ENCODE peak calls at places on chromosomes 16 and 17, in nine cellular contexts. G, N, J, L, A, Q, U, S and K are unnamed samples.

GRCh38 chr16:67399218-67399733 is 6.0 kb upstream of the TPPP3 start:
- DNase-seq in G (no peak), L (peak), J (no peak), Q (peak), U (no peak), A (peak), S (peak), N (peak), K (peak)

GRCh38 chr16:71781741-71782140 is 26.9 kb downstream of the AP1G1 start:
- DNase-seq in L (no peak), G (peak), A (no peak), J (no peak), Q (no peak), U (no peak), N (no peak), S (no peak), K (no peak)

GRCh38 chr17:39054111-39054645 is 87.0 kb upstream of the FBXO47 start:
- DNase-seq in G (no peak), N (no peak), S (peak), J (no peak), U (no peak), A (no peak), Q (peak), L (no peak), K (no peak)

GRCh38 chr17:68318103-68318991 is 27.1 kb downstream of the ARSG start:
- DNase-seq in A (peak), U (no peak), N (peak), Q (peak), L (no peak), S (peak), G (peak), J (peak), K (no peak)

GRCh38 chr16:53893731-53894435 is 189.9 kb downstream of the FTO start:
- DNase-seq in U (no peak), J (peak), Q (peak), L (no peak), G (peak), A (no peak), S (no peak), N (peak), K (no peak)

GRCh38 chr17:50213026-50214015 is 11.9 kb upstream of the COL1A1 start:
- DNase-seq in U (no peak), S (peak), N (peak), Q (no peak), G (no peak), L (no peak), A (no peak), J (no peak), K (no peak)

GRCh38 chr17:15660077-15660476 is 24.0 kb downstream of the TRIM16 start:
- DNase-seq in J (no peak), L (no peak), G (no peak), A (no peak), N (no peak), S (no peak), Q (no peak), U (no peak), K (no peak)

GRCh38 chr16:56589141-56590039 is at the start of gene MT3:
- DNase-seq in Q (no peak), J (no peak), S (no peak), L (no peak), A (peak), N (peak), U (no peak), G (no peak), K (no peak)

GRCh38 chr17:18921912-18922451 is 30.0 kb upstream of the SLC5A10 start:
- DNase-seq in S (no peak), N (peak), J (no peak), G (no peak), A (no peak), Q (peak), U (no peak), L (no peak), K (no peak)

GRCh38 chr16:7257026-7257425 is 75.6 kb upstream of the RBFOX1 start:
- DNase-seq in A (no peak), U (no peak), G (no peak), L (no peak), N (no peak), Q (no peak), S (no peak), J (no peak), K (no peak)

GRCh38 chr16:30499284-30499683 is 26.7 kb downstream of the ITGAL start:
- DNase-seq in J (no peak), G (no peak), Q (no peak), L (no peak), N (no peak), U (no peak), A (no peak), S (no peak), K (no peak)

GRCh38 chr17:16444258-16444886 is 29.0 kb downstream of the TRPV2 start:
- DNase-seq in L (no peak), G (no peak), Q (no peak), N (peak), A (peak), S (peak), J (no peak), U (no peak), K (no peak)

GRCh38 chr17:4327638-4328037 is 38.8 kb downstream of the UBE2G1 start:
- DNase-seq in S (no peak), U (no peak), J (peak), N (peak), A (no peak), L (no peak), Q (no peak), G (peak), K (no peak)

GRCh38 chr17:78013683-78014467 is 55.4 kb downstream of the TNRC6C start:
- DNase-seq in A (peak), Q (peak), S (peak), N (peak), J (no peak), L (no peak), G (peak), U (no peak), K (no peak)

GRCh38 chr17:40373999-40374398 is 9.5 kb upstream of the GJD3 start:
- DNase-seq in N (no peak), S (no peak), U (no peak), J (no peak), L (no peak), A (no peak), Q (no peak), G (no peak), K (no peak)

GRCh38 chr17:36072431-36073121 is 8.5 kb downstream of the CCL18 start:
- DNase-seq in Q (peak), U (no peak), S (peak), N (peak), L (peak), G (peak), J (no peak), A (peak), K (peak)

GRCh38 chr17:62998665-62999393 is 32.8 kb downstream of the TANC2 start:
- DNase-seq in G (no peak), N (peak), Q (no peak), A (no peak), J (no peak), U (no peak), L (no peak), S (no peak), K (no peak)

GRCh38 chr17:50425001-50425681 is 877 bp upstream of the ACSF2 start:
- DNase-seq in J (no peak), G (no peak), L (no peak), U (no peak), A (no peak), N (no peak), S (no peak), Q (no peak), K (no peak)

GRCh38 chr17:81218459-81218858 is 4.3 kb downstream of the CEP131 start:
- DNase-seq in J (no peak), A (no peak), S (no peak), G (no peak), L (no peak), U (no peak), N (no peak), Q (no peak), K (no peak)

GRCh38 chr16:83552193-83552592 is 255.6 kb upstream of the HSBP1 start:
- DNase-seq in U (no peak), A (no peak), Q (peak), G (peak), L (no peak), S (no peak), N (no peak), J (peak), K (no peak)

GRCh38 chr16:68711421-68712139 is 25.5 kb upstream of the CDH1 start:
- DNase-seq in Q (no peak), N (no peak), A (no peak), J (no peak), U (no peak), S (no peak), L (no peak), G (no peak), K (no peak)

GRCh38 chr16:68713430-68713829 is 23.7 kb upstream of the CDH1 start:
- DNase-seq in A (no peak), J (no peak), S (no peak), Q (no peak), G (no peak), N (no peak), L (no peak), U (no peak), K (no peak)

GRCh38 chr16:68704232-68704867 is 32.7 kb upstream of the CDH1 start:
- DNase-seq in A (peak), U (no peak), J (peak), G (peak), S (peak), Q (peak), L (peak), N (peak), K (peak)

DNA sequence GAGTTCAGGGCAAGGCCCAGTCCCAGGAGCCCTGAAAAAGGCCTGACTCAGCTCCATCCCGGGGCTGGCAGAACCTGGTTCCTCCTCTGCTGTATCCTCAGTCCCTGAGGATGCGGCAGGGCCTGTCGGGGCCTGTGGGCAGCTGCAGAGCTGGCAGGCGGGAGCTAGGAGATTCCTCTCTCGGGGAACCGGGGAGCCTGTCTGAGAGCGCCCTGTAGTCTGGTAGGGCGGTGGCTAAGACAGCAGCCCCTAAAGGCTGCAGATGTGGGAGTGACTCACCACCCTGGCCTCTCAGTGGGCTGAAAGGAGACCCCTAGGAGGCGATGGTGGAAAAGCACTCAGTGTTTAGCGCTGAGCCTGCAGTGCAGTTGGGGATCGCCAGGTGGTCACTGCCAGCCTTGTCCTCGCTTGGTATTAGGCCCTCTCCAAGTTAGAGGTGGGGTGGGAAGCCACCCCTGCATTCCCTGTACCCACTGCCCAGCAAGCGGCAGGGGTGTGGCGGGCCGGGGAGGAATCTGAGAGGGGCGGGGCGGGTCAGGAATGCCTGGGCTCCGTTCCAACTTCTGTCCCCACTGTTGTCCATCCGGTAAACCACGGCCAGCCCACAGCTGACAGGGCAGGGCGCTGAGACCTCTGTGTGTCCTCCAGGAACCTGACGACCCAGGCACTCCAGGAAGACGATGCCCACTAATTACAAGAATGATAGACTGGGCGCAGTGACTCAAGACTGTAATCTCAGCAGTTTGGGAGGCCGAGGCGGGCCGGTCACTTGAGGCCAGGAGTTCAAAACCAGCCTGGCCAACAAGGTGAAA is 29.5 kb upstream of the CDH1 start:
- DNase-seq in J (no peak), U (no peak), S (peak), A (peak), Q (peak), N (peak), L (no peak), G (peak), K (no peak)
- TF ChIP-seq CTCF in J (no peak), U (no peak), S (peak), A (no peak), Q (peak), N (no peak), L (no peak), G (peak), K (peak)

GRCh38 chr16:50549561-50549915 is 1.3 kb downstream of the NKD1 start:
- DNase-seq in G (no peak), J (no peak), N (no peak), L (no peak), Q (no peak), S (no peak), A (no peak), U (no peak), K (no peak)

GRCh38 chr16:50546125-50546524 is 2.1 kb upstream of the NKD1 start:
- DNase-seq in J (no peak), U (no peak), Q (no peak), G (no peak), L (no peak), N (no peak), S (no peak), A (no peak), K (no peak)

GRCh38 chr16:50548659-50549560 is 714 bp downstream of the NKD1 start:
- DNase-seq in G (no peak), N (no peak), J (no peak), A (peak), Q (peak), L (peak), S (peak), U (no peak), K (no peak)

GRCh38 chr16:50547944-50548658 is at the start of gene NKD1:
- DNase-seq in N (peak), Q (peak), L (peak), J (no peak), S (peak), U (no peak), A (peak), G (peak), K (peak)

DNA sequence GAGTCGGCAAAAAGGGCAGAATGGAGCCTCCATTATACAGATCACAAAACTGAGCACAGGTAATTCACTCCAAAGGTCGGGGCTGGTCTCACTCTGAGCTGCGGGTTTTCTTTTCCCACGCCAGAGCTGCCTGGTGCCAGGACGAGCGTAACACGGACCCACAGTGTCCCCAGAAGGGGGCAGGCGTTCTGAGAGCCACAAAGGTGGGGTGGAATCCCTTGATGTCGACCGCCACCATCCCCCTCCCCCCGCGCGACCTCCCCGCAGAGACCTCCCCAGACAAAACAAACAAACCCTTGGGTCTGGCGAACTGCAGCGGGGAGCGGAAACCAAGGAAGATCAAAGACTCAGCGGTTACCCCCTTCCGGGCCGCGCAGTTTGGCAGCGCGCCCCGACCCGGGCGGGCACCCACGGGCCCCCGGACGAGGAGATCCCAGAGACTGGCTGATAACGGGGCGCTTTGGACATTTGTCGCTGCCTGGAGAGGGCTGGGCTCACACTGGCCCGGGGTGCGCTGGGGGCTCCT is 793 bp upstream of the NKD1 start:
- DNase-seq in N (peak), J (no peak), L (peak), S (peak), U (no peak), Q (peak), A (peak), G (no peak), K (peak)
- TF ChIP-seq CTCF in N (no peak), J (no peak), L (no peak), S (no peak), U (no peak), Q (no peak), A (no peak), G (no peak), K (peak)

GRCh38 chr17:61408151-61409041 is 8.8 kb downstream of the TBX2 start:
- DNase-seq in Q (no peak), A (no peak), N (no peak), L (peak), G (no peak), J (no peak), S (no peak), U (no peak), K (no peak)

GRCh38 chr17:61411114-61411943 is 11.7 kb downstream of the TBX2 start:
- DNase-seq in J (no peak), Q (peak), S (peak), U (no peak), A (peak), L (peak), G (peak), N (peak), K (peak)

GRCh38 chr17:61410100-61410551 is 10.5 kb downstream of the TBX2 start:
- DNase-seq in Q (no peak), U (no peak), J (no peak), L (peak), N (no peak), S (no peak), G (no peak), A (no peak), K (no peak)

GRCh38 chr17:61410555-61411089 is 11.0 kb downstream of the TBX2 start:
- DNase-seq in Q (peak), S (peak), L (peak), N (peak), A (peak), U (no peak), G (peak), J (no peak), K (peak)

DNA sequence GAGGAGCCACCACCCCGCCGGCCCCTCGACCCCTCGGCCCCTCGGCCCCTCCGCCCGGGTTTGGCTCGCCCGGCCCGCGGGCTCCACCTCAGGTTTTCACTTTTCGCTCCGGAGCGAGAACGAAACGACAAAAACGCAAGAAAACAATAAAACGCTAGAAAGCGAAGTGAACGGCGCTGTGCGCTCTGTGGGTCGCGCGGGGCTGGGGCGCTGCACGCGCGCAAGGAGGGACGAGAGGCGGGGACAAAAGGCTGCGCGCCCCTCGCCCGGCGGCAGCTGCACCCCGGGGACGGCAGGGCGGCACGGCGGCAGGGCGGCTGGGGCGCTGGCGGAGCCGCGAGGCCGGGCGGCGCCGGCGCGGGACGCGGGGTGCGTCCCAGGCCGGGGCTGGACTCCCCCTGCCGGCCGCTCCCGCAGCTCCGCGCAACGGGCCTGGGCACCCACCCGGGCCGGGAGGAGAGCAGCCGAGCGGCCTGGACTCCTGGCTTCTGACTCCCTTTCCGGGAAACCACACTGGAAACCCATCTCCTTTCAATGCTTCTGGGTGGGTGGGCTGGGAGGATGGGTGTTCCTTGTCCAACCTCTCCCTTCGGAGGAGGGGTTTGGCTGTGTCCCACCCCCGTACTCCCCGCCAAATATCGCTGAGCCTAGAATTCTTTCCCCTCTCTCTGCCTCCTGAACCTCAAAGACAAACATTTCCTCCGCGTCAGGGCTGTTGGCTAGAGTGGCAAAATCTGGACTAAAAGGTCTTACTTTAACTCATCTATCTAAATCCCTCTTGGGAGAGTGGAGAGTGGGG is 9.9 kb downstream of the TBX2 start:
- DNase-seq in S (peak), G (peak), L (peak), U (no peak), Q (peak), N (peak), A (peak), J (no peak), K (peak)
- TF ChIP-seq CTCF in S (peak), G (peak), L (no peak), U (peak), Q (peak), N (peak), A (peak), J (peak), K (peak)

GRCh38 chr17:32593003-32593402 is 106.2 kb downstream of the CDK5R1 start:
- DNase-seq in S (no peak), N (no peak), L (no peak), Q (no peak), G (no peak), U (no peak), A (no peak), J (no peak), K (no peak)
- TF ChIP-seq CTCF in S (no peak), N (no peak), L (no peak), Q (no peak), G (no peak), U (no peak), A (no peak), J (no peak), K (no peak)

DNA sequence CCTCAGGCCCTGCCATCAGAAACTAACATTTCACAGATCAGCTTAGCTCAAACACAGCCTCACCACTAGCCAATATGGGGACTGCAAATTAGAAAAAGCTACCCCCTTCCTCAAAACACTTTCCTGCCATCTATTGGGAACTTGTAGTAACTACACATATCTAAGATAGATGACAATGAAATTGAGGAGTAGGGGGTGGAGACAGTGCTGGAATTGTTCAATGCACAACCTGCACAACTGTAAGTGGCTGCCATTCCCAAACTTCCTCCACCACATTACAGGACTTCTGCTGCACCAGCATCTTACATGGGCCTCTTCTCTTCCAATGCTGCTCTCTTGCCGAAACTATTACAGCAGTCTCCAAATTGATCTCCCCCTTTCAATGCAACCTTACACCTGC is 21.8 kb downstream of the AIPL1 start:
- DNase-seq in L (no peak), Q (peak), J (peak), A (no peak), N (peak), S (no peak), U (no peak), G (peak), K (no peak)
- TF ChIP-seq CTCF in L (peak), Q (peak), J (peak), A (no peak), N (peak), S (no peak), U (no peak), G (peak), K (peak)